ENCODE peak calls at places on chromosomes 16 and 17, in ten cellular contexts. M is NCI-H345, E is occipital lobe, Z is H1, H is cardiac fibroblast, N is amniotic stem cell, S is mesothelial cell of epicardium, T is amniotic epithelial cell, B is endothelial cell, J is ELR. V is an unnamed sample.

GRCh38 chr16:78563905-78564304 is 464.5 kb downstream of the WWOX start:
- DNase-seq in M (peak), Z (no peak), S (no peak), H (no peak), E (no peak), N (no peak), J (no peak), T (no peak), B (no peak), V (no peak)

GRCh38 chr16:70473446-70474319 is 19.3 kb downstream of the FCSK start:
- DNase-seq in J (no peak), Z (no peak), B (no peak), M (no peak), T (no peak), H (no peak), E (no peak), S (no peak), N (no peak), V (no peak)

GRCh38 chr16:16042076-16042475 is 92.7 kb downstream of the ABCC1 start:
- DNase-seq in J (peak), N (peak), H (peak), Z (no peak), T (peak), E (no peak), S (peak), M (no peak), B (no peak), V (peak)

GRCh38 chr17:81551458-81552243 is 502 bp downstream of the FAAP100 start:
- DNase-seq in H (no peak), S (no peak), M (no peak), J (peak), T (no peak), B (peak), E (no peak), Z (no peak), N (no peak), V (no peak)

GRCh38 chr17:17150450-17150804 is 55.7 kb downstream of the PLD6 start:
- DNase-seq in H (no peak), S (no peak), J (no peak), N (no peak), T (no peak), E (no peak), Z (no peak), B (no peak), M (no peak), V (no peak)

GRCh38 chr17:31489295-31490018 is 98.0 kb downstream of the RAB11FIP4 start:
- DNase-seq in J (no peak), S (no peak), Z (no peak), M (no peak), H (no peak), T (no peak), B (no peak), N (no peak), E (no peak), V (no peak)

GRCh38 chr17:73719588-73720071 is 75.4 kb upstream of the SDK2 start:
- DNase-seq in S (no peak), E (peak), H (no peak), Z (no peak), B (no peak), T (no peak), J (no peak), M (peak), N (no peak), V (no peak)

GRCh38 chr16:626787-627457 is 3.9 kb upstream of the WFIKKN1 start:
- DNase-seq in T (peak), Z (no peak), E (peak), S (no peak), H (peak), J (peak), M (no peak), N (peak), B (no peak), V (no peak)

GRCh38 chr16:79997257-79997656 is 396.7 kb upstream of the MAF start:
- DNase-seq in M (no peak), Z (no peak), N (no peak), E (no peak), J (peak), B (no peak), T (peak), H (no peak), S (no peak), V (no peak)

GRCh38 chr17:864315-864714 is 82.2 kb downstream of the MRM3 start:
- DNase-seq in E (no peak), H (no peak), N (no peak), T (peak), B (no peak), S (no peak), J (no peak), M (no peak), Z (no peak), V (no peak)

GRCh38 chr16:75415169-75415908 is 18.0 kb downstream of the CFDP1 start:
- DNase-seq in B (no peak), J (peak), N (no peak), E (no peak), M (no peak), Z (no peak), H (no peak), T (peak), S (no peak), V (no peak)

GRCh38 chr17:63193827-63194226 is 227.8 kb downstream of the TANC2 start:
- DNase-seq in T (no peak), J (no peak), B (no peak), S (no peak), H (no peak), M (no peak), N (no peak), Z (no peak), E (no peak), V (no peak)

GRCh38 chr16:86038923-86039310 is 140.0 kb downstream of the IRF8 start:
- DNase-seq in N (no peak), T (no peak), B (no peak), M (no peak), Z (no peak), J (no peak), H (no peak), E (no peak), S (no peak), V (no peak)

GRCh38 chr16:2365397-2365796 is 24.9 kb upstream of the ABCA3 start:
- DNase-seq in N (no peak), E (no peak), S (no peak), J (no peak), Z (no peak), M (no peak), H (no peak), B (no peak), T (no peak), V (no peak)

GRCh38 chr16:66152841-66153525 is 213.5 kb upstream of the CDH5 start:
- DNase-seq in J (no peak), N (peak), Z (no peak), T (peak), H (peak), M (no peak), E (no peak), B (no peak), S (no peak), V (no peak)

GRCh38 chr17:38861399-38861843 is 7.9 kb upstream of the RPL23 start:
- DNase-seq in Z (no peak), S (no peak), N (no peak), T (no peak), M (no peak), H (no peak), B (no peak), E (no peak), J (peak), V (no peak)

GRCh38 chr17:47975189-47975814 is 4.4 kb downstream of the CDK5RAP3 start:
- DNase-seq in S (no peak), B (no peak), E (no peak), Z (no peak), T (no peak), M (no peak), J (no peak), H (no peak), N (no peak), V (no peak)

GRCh38 chr17:12318614-12319266 is 298.1 kb downstream of the MAP2K4 start:
- DNase-seq in E (no peak), N (peak), B (no peak), M (no peak), H (no peak), J (no peak), Z (no peak), T (peak), S (no peak), V (peak)

GRCh38 chr16:53081686-53082407 is 27.1 kb downstream of the CHD9 start:
- DNase-seq in S (no peak), H (no peak), T (no peak), B (no peak), J (no peak), Z (no peak), E (no peak), M (no peak), N (no peak), V (no peak)

GRCh38 chr17:63431618-63431938 is 14.5 kb downstream of the CYB561 start:
- DNase-seq in Z (no peak), B (no peak), H (no peak), E (no peak), T (no peak), J (no peak), S (no peak), M (no peak), N (no peak), V (no peak)

GRCh38 chr16:69626256-69626655 is 60.5 kb downstream of the NFAT5 start:
- DNase-seq in Z (no peak), H (peak), N (no peak), M (no peak), J (peak), E (no peak), S (no peak), B (no peak), T (peak), V (no peak)

GRCh38 chr17:61510991-61511390 is 58.8 kb downstream of the TBX4 start:
- DNase-seq in S (no peak), Z (no peak), E (no peak), J (no peak), H (no peak), B (no peak), T (no peak), M (no peak), N (no peak), V (no peak)

GRCh38 chr16:27819881-27820610 is 243.5 kb downstream of the GSG1L start:
- DNase-seq in M (no peak), N (no peak), H (no peak), E (peak), T (no peak), S (no peak), Z (no peak), J (no peak), B (no peak), V (no peak)

GRCh38 chr16:30784215-30784614 is 2.8 kb downstream of the ZNF629 start:
- DNase-seq in S (no peak), J (no peak), T (no peak), B (no peak), N (no peak), H (no peak), M (no peak), Z (no peak), E (no peak), V (no peak)